ENCODE peak calls at places on chromosome 22, in five cellular contexts. U is HL-60, I is suprapubic skin, K is H9, L is ovary. X is an unnamed sample. For H3K27me3, the result is how much of the 10 kb centered on the place peaks cover.

GRCh38 chr22:27842994-27843431 is 41.5 kb upstream of the MN1 start:
- DNase-seq in I (no peak), L (no peak), K (no peak), U (no peak), X (no peak)

GRCh38 chr22:23119492-23120414 is 22.0 kb downstream of the RSPH14 start:
- DNase-seq in I (no peak), K (no peak), L (no peak), U (no peak), X (no peak)

GRCh38 chr22:34579519-34579918 is 486.4 kb upstream of the ISX start:
- DNase-seq in U (no peak), L (no peak), K (no peak), I (no peak), X (no peak)

GRCh38 chr22:31945478-31945815 is 1.1 kb downstream of the YWHAH start:
- DNase-seq in L (no peak), I (no peak), U (no peak), K (no peak), X (no peak)

GRCh38 chr22:42074153-42074750 is at the start of gene PHETA2:
- DNase-seq in K (peak), I (peak), L (peak), U (no peak), X (peak)

GRCh38 chr22:19942071-19942885 is 660 bp upstream of the TXNRD2 start:
- DNase-seq in U (peak), K (no peak), L (no peak), I (no peak), X (peak)

GRCh38 chr22:23163665-23164064 is 16.6 kb upstream of the BCR start:
- DNase-seq in L (peak), U (no peak), K (no peak), I (no peak), X (peak)

GRCh38 chr22:50148166-50148500 is 22.4 kb upstream of the PANX2 start:
- DNase-seq in K (no peak), L (no peak), I (peak), U (peak), X (no peak)

GRCh38 chr22:26404851-26405357 is 24.2 kb upstream of the ASPHD2 start:
- DNase-seq in U (peak), K (no peak), L (no peak), I (no peak), X (no peak)

GRCh38 chr22:39928556-39929401 is 27.9 kb downstream of the GRAP2 start:
- DNase-seq in I (no peak), K (no peak), L (no peak), U (peak), X (no peak)

GRCh38 chr22:21735198-21736083 is at the start of gene YPEL1:
- DNase-seq in U (peak), K (peak), I (peak), L (peak), X (peak)
- H3K27me3 ChIP-seq in U (under half), K (under half), I (under half), L (under half), X (under half)

GRCh38 chr22:37321288-37321687 is 39.0 kb downstream of the CYTH4 start:
- DNase-seq in L (no peak), U (no peak), I (no peak), K (no peak), X (no peak)

GRCh38 chr22:37319469-37319868 is 37.2 kb downstream of the CYTH4 start:
- DNase-seq in K (no peak), U (no peak), I (no peak), L (no peak), X (no peak)

GRCh38 chr22:37317698-37318210 is 35.4 kb downstream of the CYTH4 start:
- DNase-seq in I (no peak), K (no peak), L (no peak), U (no peak), X (no peak)

GRCh38 chr22:37318255-37319109 is 36.2 kb downstream of the CYTH4 start:
- DNase-seq in L (no peak), K (no peak), I (no peak), U (no peak), X (no peak)

DNA sequence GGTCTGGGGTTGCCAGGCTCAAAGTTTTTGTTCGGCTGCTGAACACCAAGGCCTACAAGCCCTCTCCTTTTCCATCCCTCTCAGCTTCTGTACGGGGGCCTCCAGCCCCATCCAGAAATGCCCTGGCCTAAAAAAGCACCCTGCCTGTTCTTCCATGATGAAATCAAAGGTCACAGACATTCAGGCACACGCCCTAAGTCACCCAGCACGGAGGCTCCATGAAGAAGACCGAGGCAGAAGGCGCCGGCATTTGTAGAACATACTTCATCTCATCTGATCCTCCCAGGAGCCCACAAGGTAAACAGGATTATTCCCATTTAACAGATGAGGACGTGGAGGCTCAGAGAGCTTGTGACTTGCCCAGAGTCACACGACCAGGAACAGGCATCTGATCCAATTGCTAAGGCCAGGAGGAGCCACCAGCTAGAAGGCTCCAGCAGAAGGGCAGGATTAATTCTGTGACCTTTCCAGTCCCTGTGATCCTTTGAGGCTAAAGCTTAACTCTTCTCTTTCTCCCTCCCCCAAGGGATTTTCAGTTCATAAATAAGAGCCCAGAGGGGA is 38.5 kb downstream of the CYTH4 start:
- DNase-seq in I (no peak), L (no peak), K (no peak), U (no peak), X (no peak)
- H3K27me3 ChIP-seq in I (half or more), L (under half), K (under half), U (under half), X (under half)

GRCh38 chr22:44538071-44538470 is 40.0 kb upstream of the RTL6 start:
- DNase-seq in I (peak), U (no peak), L (no peak), K (no peak), X (no peak)
- H3K27me3 ChIP-seq in I (half or more), U (under half), L (under half), K (under half), X (under half)

GRCh38 chr22:48451891-48452290 is 1375.8 kb downstream of the BRD1 start:
- DNase-seq in U (no peak), K (no peak), L (peak), I (peak), X (peak)
- H3K27me3 ChIP-seq in U (under half), K (under half), L (under half), I (under half), X (under half)